ENCODE peak calls at places on chromosome 1, in ten cellular contexts. Z, O, M, C, F, G, R, H, L and D are unnamed samples.

GRCh38 chr1:152398812-152399698 is 15.0 kb downstream of the CRNN start:
- DNase-seq in Z (no peak), O (peak), M (no peak), C (no peak), F (peak), G (peak), R (peak), H (peak), L (no peak), D (no peak)

GRCh38 chr1:82171955-82172354 is 371.2 kb downstream of the ADGRL2 start:
- DNase-seq in Z (no peak), O (no peak), M (no peak), C (no peak), F (no peak), G (no peak), R (no peak), H (no peak), L (no peak), D (no peak)

GRCh38 chr1:235411489-235412486 is 44.6 kb downstream of the TBCE start:
- DNase-seq in Z (no peak), O (no peak), M (no peak), C (no peak), F (no peak), G (no peak), R (peak), H (no peak), L (peak), D (no peak)

GRCh38 chr1:59298710-59299346 is 1.9 kb downstream of the FGGY start:
- DNase-seq in Z (no peak), O (peak), M (no peak), C (no peak), F (no peak), G (no peak), R (peak), H (no peak), L (no peak), D (peak)

GRCh38 chr1:241592273-241592958 is 47.8 kb downstream of the CHML start:
- DNase-seq in Z (no peak), O (peak), M (no peak), C (peak), F (no peak), G (peak), R (peak), H (no peak), L (peak), D (peak)

GRCh38 chr1:16180291-16180824 is 24.5 kb upstream of the EPHA2 start:
- DNase-seq in Z (no peak), O (peak), M (peak), C (peak), F (no peak), G (no peak), R (peak), H (no peak), L (peak), D (peak)

GRCh38 chr1:147618077-147618569 is 52.2 kb downstream of the ACP6 start:
- DNase-seq in Z (no peak), O (no peak), M (no peak), C (no peak), F (peak), G (no peak), R (no peak), H (no peak), L (no peak), D (no peak)

GRCh38 chr1:115324649-115325420 is 13.2 kb downstream of the NGF start:
- DNase-seq in Z (no peak), O (no peak), M (no peak), C (no peak), F (no peak), G (no peak), R (no peak), H (no peak), L (no peak), D (no peak)

GRCh38 chr1:37846634-37847339 is 12.6 kb downstream of the MTF1 start:
- DNase-seq in Z (no peak), O (peak), M (no peak), C (no peak), F (no peak), G (no peak), R (no peak), H (no peak), L (no peak), D (no peak)

GRCh38 chr1:185561629-185562028 is 172.6 kb upstream of the HMCN1 start:
- DNase-seq in Z (no peak), O (peak), M (peak), C (no peak), F (no peak), G (no peak), R (peak), H (no peak), L (peak), D (peak)

GRCh38 chr1:15799928-15800835 is 7.3 kb downstream of the UQCRHL start:
- DNase-seq in Z (no peak), O (peak), M (peak), C (no peak), F (no peak), G (peak), R (peak), H (peak), L (peak), D (peak)